ENCODE peak calls at places on chromosome 1, in ten cellular contexts. W is 8988T; D is RWPE1; Y is naive thymus-derived CD4-positive, alpha-beta T cell; L is heart left ventricle; P is ELR; Q is RCC 7860; H is left kidney; M is activated T-helper 9 cell treated with anti-CD3 and anti-CD28 coated beads, Interleukin-2, amount 50 U/mL, for 16 hours; K is Daoy. B is an unnamed sample.

GRCh38 chr1:58971629-58972140 is 187.8 kb upstream of the JUN start:
- DNase-seq in W (no peak), D (no peak), Y (no peak), L (no peak), P (no peak), Q (no peak), H (no peak), M (no peak), K (no peak), B (peak)

GRCh38 chr1:1332774-1333480 is 1.8 kb downstream of the TAS1R3 start:
- DNase-seq in W (no peak), D (no peak), Y (no peak), L (no peak), P (no peak), Q (no peak), H (no peak), M (no peak), K (peak), B (no peak)

GRCh38 chr1:40438391-40439015 is 11.8 kb upstream of the ZFP69B start:
- DNase-seq in W (peak), D (peak), Y (no peak), L (no peak), P (peak), Q (no peak), H (peak), M (no peak), K (peak), B (no peak)

GRCh38 chr1:183609313-183609712 is 19.1 kb upstream of the NCF2 start:
- DNase-seq in W (no peak), D (no peak), Y (no peak), L (peak), P (peak), Q (peak), H (peak), M (no peak), K (peak), B (peak)

GRCh38 chr1:209041936-209042335 is 541.6 kb upstream of the CAMK1G start:
- DNase-seq in W (no peak), D (no peak), Y (no peak), L (no peak), P (peak), Q (no peak), H (no peak), M (no peak), K (no peak), B (no peak)

GRCh38 chr1:25537148-25537831 is 6.1 kb upstream of the LDLRAP1 start:
- DNase-seq in W (no peak), D (no peak), Y (no peak), L (no peak), P (no peak), Q (no peak), H (no peak), M (no peak), K (no peak), B (no peak)

GRCh38 chr1:220454155-220454777 is 73.7 kb upstream of the MARK1 start:
- DNase-seq in W (no peak), D (peak), Y (no peak), L (no peak), P (peak), Q (peak), H (no peak), M (no peak), K (no peak), B (no peak)

GRCh38 chr1:53293123-53293522 is 34.7 kb downstream of the LRP8 start:
- DNase-seq in W (no peak), D (no peak), Y (no peak), L (no peak), P (no peak), Q (no peak), H (no peak), M (no peak), K (no peak), B (no peak)

GRCh38 chr1:39866767-39867166 is 16.5 kb downstream of the TRIT1 start:
- DNase-seq in W (no peak), D (no peak), Y (no peak), L (no peak), P (peak), Q (no peak), H (no peak), M (no peak), K (peak), B (no peak)

B was measured in left ventricle myocardium superior.